ENCODE peak calls at places on chromosomes 6 and 20, in four cellular contexts. V is HepG2, U is K562, G is GM12878. W is an unnamed sample.

GRCh38 chr6:34131326-34132081 is 14.4 kb downstream of the GRM4 start:
- DNase-seq in U (no peak), V (no peak), G (no peak), W (no peak)

GRCh38 chr20:24658920-24659660 is 189.7 kb downstream of the SYNDIG1 start:
- DNase-seq in G (no peak), V (no peak), U (no peak), W (no peak)

GRCh38 chr6:157226761-157227160 is 96.6 kb downstream of the TMEM242 start:
- DNase-seq in U (peak), V (no peak), G (no peak), W (no peak)

GRCh38 chr6:73180718-73181619 is 44.3 kb downstream of the KHDC1L start:
- DNase-seq in U (peak), G (peak), V (peak), W (no peak)

GRCh38 chr6:74892091-74892490 is 313.8 kb downstream of the COL12A1 start:
- DNase-seq in G (no peak), U (no peak), V (no peak), W (no peak)

GRCh38 chr20:14955396-14955795 is 618.0 kb upstream of the FLRT3 start:
- DNase-seq in V (no peak), U (no peak), G (no peak), W (no peak)

GRCh38 chr6:17012421-17013225 is 89.2 kb upstream of the STMND1 start:
- DNase-seq in G (no peak), U (no peak), V (no peak), W (peak)

GRCh38 chr6:83057705-83058321 is 7.8 kb downstream of the UBE3D start:
- DNase-seq in V (peak), G (no peak), U (peak), W (peak)

GRCh38 chr6:90097357-90097756 is 199.3 kb downstream of the BACH2 start:
- DNase-seq in U (no peak), G (no peak), V (no peak), W (no peak)

GRCh38 chr20:7980332-7981046 is 39.1 kb downstream of the TMX4 start:
- DNase-seq in V (peak), U (peak), G (no peak), W (peak)

GRCh38 chr6:114543696-114544095 is 200.9 kb upstream of the HS3ST5 start:
- DNase-seq in U (no peak), G (no peak), V (no peak), W (no peak)

GRCh38 chr6:161356167-161356844 is 82.4 kb upstream of the AGPAT4 start:
- DNase-seq in U (no peak), V (no peak), G (no peak), W (no peak)

GRCh38 chr20:4699216-4699615 is 22.5 kb upstream of the PRND start:
- DNase-seq in G (no peak), V (no peak), U (no peak), W (no peak)

GRCh38 chr6:165663283-165663735 is 268 bp upstream of the PDE10A start:
- DNase-seq in U (no peak), G (no peak), V (no peak), W (peak)

GRCh38 chr6:46565531-46565930 is 74.3 kb upstream of the RCAN2 start:
- DNase-seq in G (no peak), U (no peak), V (no peak), W (no peak)

GRCh38 chr6:98539669-98540207 is 294.6 kb upstream of the POU3F2 start:
- DNase-seq in U (no peak), G (no peak), V (no peak), W (no peak)

GRCh38 chr6:36160147-36160760 is 29.9 kb downstream of the MAPK13 start:
- DNase-seq in G (no peak), U (no peak), V (no peak), W (no peak)

GRCh38 chr6:125839471-125839870 is 48.7 kb downstream of the NCOA7 start:
- DNase-seq in U (no peak), G (no peak), V (no peak), W (no peak)

GRCh38 chr20:50580016-50580747 is 70.0 kb downstream of the PTPN1 start:
- DNase-seq in G (no peak), U (peak), V (peak), W (peak)

GRCh38 chr6:91506509-91506908 is 919.6 kb upstream of the MAP3K7 start:
- DNase-seq in G (no peak), U (no peak), V (peak), W (no peak)

GRCh38 chr20:44837949-44838348 is 27.6 kb upstream of the RIMS4 start:
- DNase-seq in U (no peak), V (no peak), G (no peak), W (no peak)

GRCh38 chr6:91659881-91660280 is 1073.0 kb upstream of the MAP3K7 start:
- DNase-seq in V (no peak), G (no peak), U (no peak), W (no peak)

GRCh38 chr6:124297507-124297906 is 493.8 kb downstream of the NKAIN2 start:
- DNase-seq in G (no peak), V (no peak), U (no peak), W (no peak)

GRCh38 chr6:166258854-166259276 is 49.3 kb downstream of the PRR18 start:
- DNase-seq in G (no peak), V (no peak), U (peak), W (no peak)

GRCh38 chr20:37442986-37443385 is 78.1 kb upstream of the NNAT start:
- DNase-seq in G (no peak), U (no peak), V (no peak), W (no peak)

GRCh38 chr6:15897063-15897934 is 231.6 kb upstream of the MYLIP start:
- DNase-seq in G (no peak), U (peak), V (no peak), W (no peak)

GRCh38 chr6:44269168-44269920 is 906 bp upstream of the TMEM151B start:
- DNase-seq in V (no peak), U (no peak), G (no peak), W (no peak)

GRCh38 chr6:44271406-44271723 is 1.1 kb downstream of the TMEM151B start:
- DNase-seq in U (no peak), V (no peak), G (no peak), W (no peak)

GRCh38 chr6:44269921-44270525 is at the start of gene TMEM151B:
- DNase-seq in V (no peak), U (no peak), G (no peak), W (peak)

GRCh38 chr6:44271914-44272313 is 1.7 kb downstream of the TMEM151B start:
- DNase-seq in V (no peak), U (no peak), G (no peak), W (no peak)

DNA sequence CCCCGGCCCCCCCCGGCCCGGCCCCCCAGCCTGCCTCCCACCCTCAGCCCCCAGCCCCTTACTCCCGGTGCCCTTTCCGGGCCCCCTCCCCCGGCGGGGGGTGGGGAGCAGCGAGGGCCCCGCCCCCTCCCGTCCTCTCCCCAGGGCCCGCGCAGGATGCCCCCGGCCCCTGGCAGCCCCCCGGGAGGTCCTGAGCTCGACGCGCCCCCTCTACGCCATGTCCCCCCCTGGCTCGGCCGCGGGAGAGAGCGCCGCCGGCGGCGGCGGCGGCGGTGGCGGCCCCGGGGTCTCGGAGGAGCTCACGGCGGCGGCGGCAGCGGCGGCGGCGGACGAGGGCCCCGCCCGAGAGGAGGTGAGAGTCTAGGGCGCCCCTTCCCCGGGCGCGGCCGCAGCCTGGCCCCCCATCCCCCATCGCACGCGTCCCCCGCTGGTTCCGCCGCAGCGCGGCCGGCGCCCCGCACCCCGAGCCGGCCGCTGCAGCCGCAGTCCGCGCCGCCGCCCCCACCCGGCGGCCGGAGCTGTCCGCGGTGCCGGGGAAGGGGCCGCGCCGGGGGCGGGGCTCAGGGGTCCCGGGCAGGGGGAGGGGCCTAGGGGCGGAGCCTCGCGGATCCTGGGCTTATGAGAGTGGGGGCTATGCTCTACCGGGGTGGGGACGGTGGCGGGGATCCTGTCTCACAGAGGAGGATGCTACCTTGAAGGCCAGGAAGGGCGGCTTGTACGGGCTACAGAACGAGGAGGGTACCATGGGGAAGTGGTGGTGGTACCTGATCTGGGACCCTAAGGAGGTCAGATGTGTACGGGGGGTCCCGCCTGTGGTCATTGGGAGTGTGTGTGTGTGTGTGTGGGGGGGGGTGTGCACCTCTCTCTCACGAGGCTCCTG is 516 bp downstream of the TMEM151B start:
- DNase-seq in G (no peak), U (no peak), V (no peak), W (peak)
- TF ChIP-seq CBFB in G (no peak), U (no peak), V (no peak), W (no peak)

GRCh38 chr20:19990911-19991707 is 26.1 kb upstream of the NAA20 start:
- DNase-seq in G (no peak), V (no peak), U (no peak), W (no peak)

GRCh38 chr20:19995220-19995863 is 21.8 kb upstream of the NAA20 start:
- DNase-seq in G (no peak), U (peak), V (peak), W (no peak)

GRCh38 chr20:19993937-19994667 is 23.1 kb upstream of the NAA20 start:
- DNase-seq in U (no peak), V (no peak), G (no peak), W (no peak)

GRCh38 chr20:19992996-19993908 is 23.9 kb upstream of the NAA20 start:
- DNase-seq in V (peak), U (peak), G (no peak), W (peak)

GRCh38 chr20:19991826-19992225 is 25.3 kb upstream of the NAA20 start:
- DNase-seq in G (no peak), V (no peak), U (no peak), W (no peak)
- TF ChIP-seq CBFB in G (no peak), V (no peak), U (no peak), W (no peak)

DNA sequence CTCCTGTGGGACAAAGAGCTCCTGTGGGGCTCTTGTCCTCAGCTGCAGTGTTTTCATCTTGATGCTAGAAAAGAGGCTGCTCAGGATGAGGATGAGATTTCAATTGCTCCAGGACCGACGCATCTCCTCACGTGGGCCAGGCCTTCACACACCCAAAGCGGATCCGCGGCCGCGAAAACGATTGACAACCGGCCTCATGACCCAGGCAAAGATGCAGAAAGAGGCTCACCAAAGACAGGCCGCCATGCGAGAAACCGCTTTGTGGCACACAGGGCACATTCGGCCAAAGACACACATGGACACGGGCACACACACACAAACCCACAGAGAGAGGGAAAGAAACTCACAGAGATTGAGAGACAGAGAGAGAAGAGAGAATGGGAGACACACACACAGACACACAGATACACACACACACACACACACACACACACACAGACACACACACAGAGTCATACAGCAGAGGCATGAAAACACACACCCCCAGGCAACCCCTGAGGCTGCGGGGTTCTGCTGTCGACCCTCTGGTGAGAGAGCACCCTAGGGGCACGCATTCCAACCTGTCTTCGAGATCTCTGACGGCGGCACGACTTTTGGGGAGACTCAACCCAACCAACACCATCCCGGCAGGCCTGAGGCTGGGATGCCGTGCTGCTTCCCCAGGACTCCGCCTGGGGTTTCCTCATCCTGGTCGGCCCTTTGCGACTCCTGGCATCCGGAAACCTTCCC is 168.5 kb upstream of the ZNF337 start:
- DNase-seq in G (no peak), U (no peak), V (no peak), W (no peak)
- TF ChIP-seq CBFB in G (no peak), U (no peak), V (no peak), W (no peak)

GRCh38 chr20:54025166-54025835 is 45.1 kb downstream of the BCAS1 start:
- DNase-seq in G (no peak), U (no peak), V (no peak), W (no peak)

GRCh38 chr20:54026300-54027064 is 43.9 kb downstream of the BCAS1 start:
- DNase-seq in U (no peak), V (no peak), G (no peak), W (no peak)

GRCh38 chr20:54028276-54029011 is 42.0 kb downstream of the BCAS1 start:
- DNase-seq in G (no peak), V (no peak), U (no peak), W (no peak)

GRCh38 chr20:54027704-54028103 is 42.7 kb downstream of the BCAS1 start:
- DNase-seq in V (no peak), G (no peak), U (no peak), W (no peak)

DNA sequence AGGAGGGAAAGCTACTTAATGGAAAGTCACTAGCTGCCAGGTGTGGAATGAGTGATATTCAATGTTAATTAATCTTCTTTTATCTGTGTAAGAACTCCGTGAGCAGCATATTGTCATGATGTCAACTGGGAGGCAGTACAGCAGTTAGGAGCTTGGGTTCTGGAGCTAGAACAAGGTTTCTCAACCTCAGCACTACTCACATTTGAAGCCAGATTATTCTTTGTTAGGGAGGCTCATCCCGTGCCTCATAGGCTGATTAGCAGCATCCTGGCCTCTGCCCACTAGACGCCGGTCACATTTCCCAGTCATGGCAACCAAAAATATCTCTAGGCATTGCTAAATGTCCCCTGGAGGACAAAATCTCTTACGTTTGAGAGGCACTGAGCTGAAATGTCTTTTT is 41.2 kb downstream of the BCAS1 start:
- DNase-seq in U (no peak), V (no peak), G (no peak), W (no peak)
- TF ChIP-seq CBFB in U (no peak), V (no peak), G (no peak), W (no peak)

DNA sequence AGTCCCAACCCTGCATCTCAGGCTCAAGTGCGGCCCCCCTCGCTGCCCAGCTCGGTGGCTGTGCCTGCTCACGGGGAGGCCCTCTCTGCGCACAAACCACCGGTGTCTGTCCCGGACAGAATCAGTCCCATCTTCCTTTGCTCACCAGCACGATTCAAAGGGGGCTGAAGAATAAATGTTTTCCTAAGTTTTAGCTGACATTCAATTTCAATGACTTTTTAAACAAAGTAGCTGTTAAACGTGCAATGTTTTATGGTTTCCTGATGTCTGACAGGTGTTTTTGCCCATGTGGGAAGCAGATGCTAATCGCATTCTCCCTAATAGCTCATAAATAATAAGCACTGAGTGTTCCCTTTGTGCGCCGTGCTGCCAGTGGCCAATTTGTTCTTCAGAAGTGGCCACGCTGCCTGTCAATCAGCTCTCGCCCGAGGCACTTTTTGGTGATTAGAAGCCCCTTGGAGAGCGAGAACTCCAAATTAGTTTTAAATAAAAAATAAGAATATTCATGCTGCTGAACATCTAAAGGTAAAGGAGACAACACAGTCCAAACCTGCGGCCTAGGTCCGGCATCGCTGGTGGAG is 26.3 kb downstream of the BHLHE23 start:
- DNase-seq in V (no peak), U (no peak), G (no peak), W (no peak)
- TF ChIP-seq CBFB in V (no peak), U (no peak), G (no peak), W (no peak)

GRCh38 chr20:21101453-21102251 is 4.5 kb downstream of the LINC00237 start:
- DNase-seq in U (no peak), G (no peak), V (no peak), W (peak)

GRCh38 chr20:21102252-21102609 is 3.9 kb downstream of the LINC00237 start:
- DNase-seq in G (no peak), U (no peak), V (no peak), W (peak)

GRCh38 chr20:21100590-21101452 is 5.3 kb downstream of the LINC00237 start:
- DNase-seq in U (no peak), V (no peak), G (no peak), W (peak)

GRCh38 chr20:21099653-21100589 is 6.2 kb downstream of the LINC00237 start:
- DNase-seq in V (no peak), U (peak), G (no peak), W (peak)

DNA sequence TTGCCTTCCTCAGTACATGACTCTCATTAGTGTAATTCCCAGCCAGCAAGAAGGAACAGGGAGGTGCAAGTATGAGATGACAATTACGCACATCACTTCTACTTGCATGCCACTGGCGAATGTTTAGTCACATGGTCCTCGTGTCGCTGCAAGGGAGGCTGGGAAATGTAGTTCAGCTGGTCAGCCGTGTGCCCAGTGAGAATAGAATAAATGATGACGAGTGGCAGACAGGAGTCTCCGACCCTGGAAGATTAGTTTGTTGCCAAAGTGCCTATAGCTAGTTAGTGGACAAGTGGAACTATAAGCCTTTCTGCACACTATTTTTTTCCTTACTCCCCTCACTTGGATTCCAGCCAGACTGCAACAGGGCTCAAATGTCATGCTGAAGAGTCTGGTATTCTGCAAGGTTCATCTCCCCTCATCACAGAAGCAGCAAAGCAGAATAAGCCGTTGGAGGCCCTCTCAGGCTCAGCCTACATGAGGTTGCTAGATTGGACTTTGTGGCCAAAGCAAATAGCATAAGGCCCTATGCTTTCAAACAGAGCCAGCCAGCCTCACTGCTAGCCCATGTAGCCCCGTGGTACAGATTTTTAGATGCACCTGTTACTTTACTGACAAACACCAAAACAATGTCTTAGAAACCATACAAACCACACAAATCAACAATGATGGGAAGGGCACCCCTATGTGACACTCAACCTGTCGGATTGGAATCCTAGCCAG is 9.7 kb downstream of the LINC00237 start:
- DNase-seq in G (peak), U (peak), V (peak), W (peak)
- TF ChIP-seq CBFB in G (no peak), U (no peak), V (no peak), W (no peak)

GRCh38 chr6:112470950-112471349 is 123.8 kb downstream of the RFPL4B start:
- DNase-seq in U (no peak), G (no peak), V (no peak), W (no peak)
- TF ChIP-seq CBFB in U (no peak), G (no peak), V (no peak), W (no peak)

W was measured in WTC11.